ENCODE peak calls at places on chromosomes 12 and 14, in eight cellular contexts. One of them, this sample, is unnamed.

GRCh38 chr12:45502481-45502880 is 227.0 kb upstream of the ARID2 start:
- DNase-seq in stimulated activated naive CD8-positive, alpha-beta T cell treated with anti-CD3 and anti-CD28 coated beads, Interleukin-15, Interleukin-2, amounts not matched to agents 100 U/mL and 50 U/mL, for 24 hours: no peak
- DNase-seq in LoVo: no peak
- DNase-seq in Kasumi-1: no peak
- DNase-seq in stimulated activated CD8-positive, alpha-beta memory T cell treated with anti-CD3 and anti-CD28 coated beads, Interleukin-4, amount 100 ng/mL, for 4 hours: no peak
- DNase-seq in T-helper 1 cell: no peak
- DNase-seq in effector memory CD8-positive, alpha-beta T cell: no peak
- DNase-seq in mammary epithelial cell: no peak
- DNase-seq in this sample: no peak

GRCh38 chr12:67681145-67681778 is 32.7 kb downstream of the DYRK2 start:
- DNase-seq in stimulated activated CD8-positive, alpha-beta memory T cell treated with anti-CD3 and anti-CD28 coated beads, Interleukin-4, amount 100 ng/mL, for 4 hours: no peak
- DNase-seq in effector memory CD8-positive, alpha-beta T cell: no peak
- DNase-seq in T-helper 1 cell: no peak
- DNase-seq in stimulated activated naive CD8-positive, alpha-beta T cell treated with anti-CD3 and anti-CD28 coated beads, Interleukin-15, Interleukin-2, amounts not matched to agents 100 U/mL and 50 U/mL, for 24 hours: no peak
- DNase-seq in Kasumi-1: no peak
- DNase-seq in mammary epithelial cell: peak
- DNase-seq in LoVo: no peak
- DNase-seq in this sample: no peak

GRCh38 chr14:64137657-64138290 is 156.4 kb downstream of the ESR2 start:
- DNase-seq in stimulated activated naive CD8-positive, alpha-beta T cell treated with anti-CD3 and anti-CD28 coated beads, Interleukin-15, Interleukin-2, amounts not matched to agents 100 U/mL and 50 U/mL, for 24 hours: no peak
- DNase-seq in effector memory CD8-positive, alpha-beta T cell: no peak
- DNase-seq in LoVo: no peak
- DNase-seq in stimulated activated CD8-positive, alpha-beta memory T cell treated with anti-CD3 and anti-CD28 coated beads, Interleukin-4, amount 100 ng/mL, for 4 hours: no peak
- DNase-seq in T-helper 1 cell: no peak
- DNase-seq in mammary epithelial cell: no peak
- DNase-seq in Kasumi-1: no peak
- DNase-seq in this sample: peak

GRCh38 chr14:84144166-84144565 is 1385.8 kb upstream of the FLRT2 start:
- DNase-seq in stimulated activated CD8-positive, alpha-beta memory T cell treated with anti-CD3 and anti-CD28 coated beads, Interleukin-4, amount 100 ng/mL, for 4 hours: no peak
- DNase-seq in LoVo: no peak
- DNase-seq in Kasumi-1: no peak
- DNase-seq in stimulated activated naive CD8-positive, alpha-beta T cell treated with anti-CD3 and anti-CD28 coated beads, Interleukin-15, Interleukin-2, amounts not matched to agents 100 U/mL and 50 U/mL, for 24 hours: no peak
- DNase-seq in mammary epithelial cell: no peak
- DNase-seq in T-helper 1 cell: no peak
- DNase-seq in effector memory CD8-positive, alpha-beta T cell: no peak
- DNase-seq in this sample: no peak

GRCh38 chr14:54621686-54622085 is 54.8 kb downstream of the SAMD4A start:
- DNase-seq in stimulated activated naive CD8-positive, alpha-beta T cell treated with anti-CD3 and anti-CD28 coated beads, Interleukin-15, Interleukin-2, amounts not matched to agents 100 U/mL and 50 U/mL, for 24 hours: no peak
- DNase-seq in Kasumi-1: no peak
- DNase-seq in T-helper 1 cell: no peak
- DNase-seq in stimulated activated CD8-positive, alpha-beta memory T cell treated with anti-CD3 and anti-CD28 coated beads, Interleukin-4, amount 100 ng/mL, for 4 hours: no peak
- DNase-seq in LoVo: no peak
- DNase-seq in mammary epithelial cell: no peak
- DNase-seq in effector memory CD8-positive, alpha-beta T cell: no peak
- DNase-seq in this sample: no peak

GRCh38 chr12:105942316-105942715 is 196.4 kb downstream of the NUAK1 start:
- DNase-seq in mammary epithelial cell: no peak
- DNase-seq in LoVo: no peak
- DNase-seq in stimulated activated CD8-positive, alpha-beta memory T cell treated with anti-CD3 and anti-CD28 coated beads, Interleukin-4, amount 100 ng/mL, for 4 hours: no peak
- DNase-seq in stimulated activated naive CD8-positive, alpha-beta T cell treated with anti-CD3 and anti-CD28 coated beads, Interleukin-15, Interleukin-2, amounts not matched to agents 100 U/mL and 50 U/mL, for 24 hours: no peak
- DNase-seq in effector memory CD8-positive, alpha-beta T cell: no peak
- DNase-seq in Kasumi-1: no peak
- DNase-seq in T-helper 1 cell: no peak
- DNase-seq in this sample: no peak

GRCh38 chr12:13843841-13844240 is 137.6 kb downstream of the GRIN2B start:
- DNase-seq in T-helper 1 cell: no peak
- DNase-seq in effector memory CD8-positive, alpha-beta T cell: no peak
- DNase-seq in LoVo: no peak
- DNase-seq in mammary epithelial cell: no peak
- DNase-seq in Kasumi-1: no peak
- DNase-seq in stimulated activated naive CD8-positive, alpha-beta T cell treated with anti-CD3 and anti-CD28 coated beads, Interleukin-15, Interleukin-2, amounts not matched to agents 100 U/mL and 50 U/mL, for 24 hours: no peak
- DNase-seq in stimulated activated CD8-positive, alpha-beta memory T cell treated with anti-CD3 and anti-CD28 coated beads, Interleukin-4, amount 100 ng/mL, for 4 hours: no peak
- DNase-seq in this sample: no peak

GRCh38 chr12:56261503-56262230 is 3.5 kb upstream of the ANKRD52 start:
- DNase-seq in mammary epithelial cell: peak
- DNase-seq in Kasumi-1: no peak
- DNase-seq in stimulated activated naive CD8-positive, alpha-beta T cell treated with anti-CD3 and anti-CD28 coated beads, Interleukin-15, Interleukin-2, amounts not matched to agents 100 U/mL and 50 U/mL, for 24 hours: no peak
- DNase-seq in effector memory CD8-positive, alpha-beta T cell: no peak
- DNase-seq in T-helper 1 cell: no peak
- DNase-seq in stimulated activated CD8-positive, alpha-beta memory T cell treated with anti-CD3 and anti-CD28 coated beads, Interleukin-4, amount 100 ng/mL, for 4 hours: no peak
- DNase-seq in LoVo: peak
- DNase-seq in this sample: peak

GRCh38 chr12:11896530-11896929 is 174.2 kb upstream of the BCL2L14 start:
- DNase-seq in T-helper 1 cell: no peak
- DNase-seq in stimulated activated CD8-positive, alpha-beta memory T cell treated with anti-CD3 and anti-CD28 coated beads, Interleukin-4, amount 100 ng/mL, for 4 hours: no peak
- DNase-seq in LoVo: no peak
- DNase-seq in effector memory CD8-positive, alpha-beta T cell: no peak
- DNase-seq in mammary epithelial cell: no peak
- DNase-seq in stimulated activated naive CD8-positive, alpha-beta T cell treated with anti-CD3 and anti-CD28 coated beads, Interleukin-15, Interleukin-2, amounts not matched to agents 100 U/mL and 50 U/mL, for 24 hours: no peak
- DNase-seq in Kasumi-1: no peak
- DNase-seq in this sample: no peak

GRCh38 chr14:49954171-49954631 is 61.3 kb downstream of the ARF6 start:
- DNase-seq in stimulated activated CD8-positive, alpha-beta memory T cell treated with anti-CD3 and anti-CD28 coated beads, Interleukin-4, amount 100 ng/mL, for 4 hours: no peak
- DNase-seq in mammary epithelial cell: peak
- DNase-seq in Kasumi-1: no peak
- DNase-seq in T-helper 1 cell: no peak
- DNase-seq in LoVo: no peak
- DNase-seq in effector memory CD8-positive, alpha-beta T cell: no peak
- DNase-seq in stimulated activated naive CD8-positive, alpha-beta T cell treated with anti-CD3 and anti-CD28 coated beads, Interleukin-15, Interleukin-2, amounts not matched to agents 100 U/mL and 50 U/mL, for 24 hours: no peak
- DNase-seq in this sample: no peak

GRCh38 chr14:105711841-105712460 is 185.6 kb downstream of the TMEM121 start:
- DNase-seq in mammary epithelial cell: no peak
- DNase-seq in LoVo: no peak
- DNase-seq in T-helper 1 cell: no peak
- DNase-seq in stimulated activated CD8-positive, alpha-beta memory T cell treated with anti-CD3 and anti-CD28 coated beads, Interleukin-4, amount 100 ng/mL, for 4 hours: no peak
- DNase-seq in effector memory CD8-positive, alpha-beta T cell: no peak
- DNase-seq in stimulated activated naive CD8-positive, alpha-beta T cell treated with anti-CD3 and anti-CD28 coated beads, Interleukin-15, Interleukin-2, amounts not matched to agents 100 U/mL and 50 U/mL, for 24 hours: no peak
- DNase-seq in Kasumi-1: no peak
- DNase-seq in this sample: no peak

GRCh38 chr14:94000267-94000666 is 3.2 kb downstream of the CCDC197 start:
- DNase-seq in effector memory CD8-positive, alpha-beta T cell: no peak
- DNase-seq in Kasumi-1: no peak
- DNase-seq in stimulated activated naive CD8-positive, alpha-beta T cell treated with anti-CD3 and anti-CD28 coated beads, Interleukin-15, Interleukin-2, amounts not matched to agents 100 U/mL and 50 U/mL, for 24 hours: no peak
- DNase-seq in LoVo: no peak
- DNase-seq in stimulated activated CD8-positive, alpha-beta memory T cell treated with anti-CD3 and anti-CD28 coated beads, Interleukin-4, amount 100 ng/mL, for 4 hours: no peak
- DNase-seq in T-helper 1 cell: no peak
- DNase-seq in mammary epithelial cell: no peak
- DNase-seq in this sample: no peak

GRCh38 chr12:54352022-54352531 is 12.2 kb downstream of the GPR84 start:
- DNase-seq in stimulated activated naive CD8-positive, alpha-beta T cell treated with anti-CD3 and anti-CD28 coated beads, Interleukin-15, Interleukin-2, amounts not matched to agents 100 U/mL and 50 U/mL, for 24 hours: peak
- DNase-seq in T-helper 1 cell: no peak
- DNase-seq in Kasumi-1: no peak
- DNase-seq in LoVo: no peak
- DNase-seq in mammary epithelial cell: no peak
- DNase-seq in effector memory CD8-positive, alpha-beta T cell: no peak
- DNase-seq in stimulated activated CD8-positive, alpha-beta memory T cell treated with anti-CD3 and anti-CD28 coated beads, Interleukin-4, amount 100 ng/mL, for 4 hours: no peak
- DNase-seq in this sample: no peak

GRCh38 chr12:124720687-124721500 is 142.8 kb downstream of the SCARB1 start:
- DNase-seq in effector memory CD8-positive, alpha-beta T cell: no peak
- DNase-seq in stimulated activated CD8-positive, alpha-beta memory T cell treated with anti-CD3 and anti-CD28 coated beads, Interleukin-4, amount 100 ng/mL, for 4 hours: no peak
- DNase-seq in LoVo: no peak
- DNase-seq in Kasumi-1: no peak
- DNase-seq in stimulated activated naive CD8-positive, alpha-beta T cell treated with anti-CD3 and anti-CD28 coated beads, Interleukin-15, Interleukin-2, amounts not matched to agents 100 U/mL and 50 U/mL, for 24 hours: no peak
- DNase-seq in T-helper 1 cell: no peak
- DNase-seq in mammary epithelial cell: no peak
- DNase-seq in this sample: no peak

GRCh38 chr14:105879503-105879866 is 353.1 kb downstream of the TMEM121 start:
- DNase-seq in T-helper 1 cell: no peak
- DNase-seq in stimulated activated naive CD8-positive, alpha-beta T cell treated with anti-CD3 and anti-CD28 coated beads, Interleukin-15, Interleukin-2, amounts not matched to agents 100 U/mL and 50 U/mL, for 24 hours: no peak
- DNase-seq in LoVo: no peak
- DNase-seq in mammary epithelial cell: no peak
- DNase-seq in Kasumi-1: peak
- DNase-seq in effector memory CD8-positive, alpha-beta T cell: no peak
- DNase-seq in stimulated activated CD8-positive, alpha-beta memory T cell treated with anti-CD3 and anti-CD28 coated beads, Interleukin-4, amount 100 ng/mL, for 4 hours: no peak
- DNase-seq in this sample: no peak

GRCh38 chr14:59964251-59965007 is 44.5 kb downstream of the LRRC9 start:
- DNase-seq in stimulated activated CD8-positive, alpha-beta memory T cell treated with anti-CD3 and anti-CD28 coated beads, Interleukin-4, amount 100 ng/mL, for 4 hours: no peak
- DNase-seq in stimulated activated naive CD8-positive, alpha-beta T cell treated with anti-CD3 and anti-CD28 coated beads, Interleukin-15, Interleukin-2, amounts not matched to agents 100 U/mL and 50 U/mL, for 24 hours: no peak
- DNase-seq in mammary epithelial cell: no peak
- DNase-seq in effector memory CD8-positive, alpha-beta T cell: no peak
- DNase-seq in Kasumi-1: no peak
- DNase-seq in T-helper 1 cell: no peak
- DNase-seq in LoVo: no peak
- DNase-seq in this sample: no peak

GRCh38 chr12:113918306-113918705 is 47.8 kb downstream of the RBM19 start:
- DNase-seq in T-helper 1 cell: no peak
- DNase-seq in stimulated activated CD8-positive, alpha-beta memory T cell treated with anti-CD3 and anti-CD28 coated beads, Interleukin-4, amount 100 ng/mL, for 4 hours: no peak
- DNase-seq in mammary epithelial cell: no peak
- DNase-seq in Kasumi-1: no peak
- DNase-seq in effector memory CD8-positive, alpha-beta T cell: no peak
- DNase-seq in LoVo: no peak
- DNase-seq in stimulated activated naive CD8-positive, alpha-beta T cell treated with anti-CD3 and anti-CD28 coated beads, Interleukin-15, Interleukin-2, amounts not matched to agents 100 U/mL and 50 U/mL, for 24 hours: no peak
- DNase-seq in this sample: no peak